ENCODE peak calls at places on chromosomes 7 and 10, in five cellular contexts. One of them, this sample, is unnamed.

GRCh38 chr7:70530191-70530590 is 601.8 kb upstream of the GALNT17 start:
- DNase-seq in esophagus squamous epithelium: no peak
- DNase-seq in body of pancreas: no peak
- DNase-seq in mucosa of descending colon: no peak
- DNase-seq in lung: no peak
- DNase-seq in this sample: no peak

GRCh38 chr7:29270979-29271658 is 76.5 kb downstream of the CHN2 start:
- DNase-seq in esophagus squamous epithelium: no peak
- DNase-seq in body of pancreas: no peak
- DNase-seq in mucosa of descending colon: no peak
- DNase-seq in lung: no peak
- DNase-seq in this sample: no peak

GRCh38 chr7:41809081-41809480 is 106.2 kb upstream of the INHBA start:
- DNase-seq in esophagus squamous epithelium: no peak
- DNase-seq in body of pancreas: no peak
- DNase-seq in mucosa of descending colon: no peak
- DNase-seq in lung: no peak
- DNase-seq in this sample: no peak

GRCh38 chr10:15213461-15213861 is 45.0 kb upstream of the NMT2 start:
- DNase-seq in esophagus squamous epithelium: no peak
- DNase-seq in body of pancreas: no peak
- DNase-seq in mucosa of descending colon: no peak
- DNase-seq in lung: no peak
- DNase-seq in this sample: no peak

GRCh38 chr7:44057849-44058758 is 7.3 kb downstream of the PGAM2 start:
- DNase-seq in esophagus squamous epithelium: no peak
- DNase-seq in body of pancreas: no peak
- DNase-seq in mucosa of descending colon: no peak
- DNase-seq in lung: no peak
- DNase-seq in this sample: no peak

GRCh38 chr7:134737561-134738353 is 41.7 kb upstream of the CALD1 start:
- DNase-seq in esophagus squamous epithelium: no peak
- DNase-seq in body of pancreas: peak; percentile 34
- DNase-seq in mucosa of descending colon: no peak
- DNase-seq in lung: no peak
- DNase-seq in this sample: no peak

GRCh38 chr10:94112321-94112720 is 118.6 kb downstream of the PLCE1 start:
- DNase-seq in esophagus squamous epithelium: no peak
- DNase-seq in body of pancreas: no peak
- DNase-seq in mucosa of descending colon: no peak
- DNase-seq in lung: no peak
- DNase-seq in this sample: no peak

GRCh38 chr10:58189269-58189668 is 78.4 kb downstream of the IPMK start:
- DNase-seq in esophagus squamous epithelium: no peak
- DNase-seq in body of pancreas: no peak
- DNase-seq in mucosa of descending colon: no peak
- DNase-seq in lung: no peak
- DNase-seq in this sample: no peak

GRCh38 chr7:1638113-1638726 is 31.9 kb upstream of the ELFN1 start:
- DNase-seq in esophagus squamous epithelium: no peak
- DNase-seq in body of pancreas: no peak
- DNase-seq in mucosa of descending colon: peak; percentile 14
- DNase-seq in lung: no peak
- DNase-seq in this sample: no peak

GRCh38 chr10:49360271-49361177 is 35.4 kb downstream of the DRGX start:
- DNase-seq in esophagus squamous epithelium: no peak
- DNase-seq in body of pancreas: no peak
- DNase-seq in mucosa of descending colon: no peak
- DNase-seq in lung: no peak
- DNase-seq in this sample: no peak

GRCh38 chr7:906776-907157 is 30.4 kb downstream of the GET4 start:
- DNase-seq in esophagus squamous epithelium: no peak
- DNase-seq in body of pancreas: no peak
- DNase-seq in mucosa of descending colon: no peak
- DNase-seq in lung: no peak
- DNase-seq in this sample: no peak

GRCh38 chr10:10500941-10501340 is 516.7 kb upstream of the CELF2 start:
- DNase-seq in esophagus squamous epithelium: no peak
- DNase-seq in body of pancreas: no peak
- DNase-seq in mucosa of descending colon: no peak
- DNase-seq in lung: no peak
- DNase-seq in this sample: no peak

GRCh38 chr10:121593267-121593666 is 5.0 kb downstream of the FGFR2 start:
- DNase-seq in esophagus squamous epithelium: no peak
- DNase-seq in body of pancreas: no peak
- DNase-seq in mucosa of descending colon: no peak
- DNase-seq in lung: no peak
- DNase-seq in this sample: no peak

GRCh38 chr7:95545007-95545615 is 51.2 kb downstream of the PDK4 start:
- DNase-seq in esophagus squamous epithelium: no peak
- DNase-seq in body of pancreas: peak; percentile 75
- DNase-seq in mucosa of descending colon: no peak
- DNase-seq in lung: no peak
- DNase-seq in this sample: no peak

GRCh38 chr10:12902135-12902572 is 99.4 kb downstream of the CCDC3 start:
- DNase-seq in esophagus squamous epithelium: no peak
- DNase-seq in body of pancreas: peak; percentile 62
- DNase-seq in mucosa of descending colon: no peak
- DNase-seq in lung: peak; percentile 64
- DNase-seq in this sample: peak; percentile 32

GRCh38 chr7:77426521-77427051 is 10.4 kb upstream of the GSAP start:
- DNase-seq in esophagus squamous epithelium: no peak
- DNase-seq in body of pancreas: no peak
- DNase-seq in mucosa of descending colon: no peak
- DNase-seq in lung: no peak
- DNase-seq in this sample: no peak

GRCh38 chr7:93160410-93160809 is 12.2 kb upstream of the SAMD9L start:
- DNase-seq in esophagus squamous epithelium: no peak
- DNase-seq in body of pancreas: no peak
- DNase-seq in mucosa of descending colon: no peak
- DNase-seq in lung: no peak
- DNase-seq in this sample: no peak

GRCh38 chr7:28272461-28272877 is 91.9 kb upstream of the JAZF1 start:
- DNase-seq in esophagus squamous epithelium: no peak
- DNase-seq in body of pancreas: peak; percentile 28
- DNase-seq in mucosa of descending colon: no peak
- DNase-seq in lung: no peak
- DNase-seq in this sample: no peak

GRCh38 chr7:139108256-139109187 is 998 bp downstream of the ZC3HAV1 start:
- DNase-seq in esophagus squamous epithelium: no peak
- DNase-seq in body of pancreas: peak; percentile 33
- DNase-seq in mucosa of descending colon: peak; percentile 75
- DNase-seq in lung: peak; percentile 32
- DNase-seq in this sample: no peak

GRCh38 chr7:124480074-124480820 is 285.3 kb downstream of the GPR37 start:
- DNase-seq in esophagus squamous epithelium: no peak
- DNase-seq in body of pancreas: no peak
- DNase-seq in mucosa of descending colon: no peak
- DNase-seq in lung: no peak
- DNase-seq in this sample: no peak

GRCh38 chr7:120553497-120553896 is 280.5 kb downstream of the KCND2 start:
- DNase-seq in esophagus squamous epithelium: no peak
- DNase-seq in body of pancreas: no peak
- DNase-seq in mucosa of descending colon: no peak
- DNase-seq in lung: no peak
- DNase-seq in this sample: no peak

GRCh38 chr7:51010534-51010933 is 227.8 kb upstream of the GRB10 start:
- DNase-seq in esophagus squamous epithelium: no peak
- DNase-seq in body of pancreas: no peak
- DNase-seq in mucosa of descending colon: no peak
- DNase-seq in lung: no peak
- DNase-seq in this sample: no peak

GRCh38 chr7:70072220-70072619 is 473.9 kb downstream of the AUTS2 start:
- DNase-seq in esophagus squamous epithelium: no peak
- DNase-seq in body of pancreas: peak; percentile 41
- DNase-seq in mucosa of descending colon: no peak
- DNase-seq in lung: no peak
- DNase-seq in this sample: no peak

GRCh38 chr7:1579481-1580421 is 9.9 kb upstream of the PSMG3 start:
- DNase-seq in esophagus squamous epithelium: no peak
- DNase-seq in body of pancreas: peak; percentile 63
- DNase-seq in mucosa of descending colon: no peak
- DNase-seq in lung: peak; percentile 68
- DNase-seq in this sample: no peak

GRCh38 chr10:14403846-14404623 is 73.3 kb upstream of the FRMD4A start:
- DNase-seq in esophagus squamous epithelium: no peak
- DNase-seq in body of pancreas: no peak
- DNase-seq in mucosa of descending colon: no peak
- DNase-seq in lung: no peak
- DNase-seq in this sample: no peak

GRCh38 chr10:44310762-44311562 is 73.9 kb downstream of the CXCL12 start:
- DNase-seq in esophagus squamous epithelium: no peak
- DNase-seq in body of pancreas: peak; percentile 90
- DNase-seq in mucosa of descending colon: peak; percentile 84
- DNase-seq in lung: peak; percentile 76
- DNase-seq in this sample: no peak

GRCh38 chr7:55344840-55345239 is 20.3 kb upstream of the LANCL2 start:
- DNase-seq in esophagus squamous epithelium: no peak
- DNase-seq in body of pancreas: no peak
- DNase-seq in mucosa of descending colon: no peak
- DNase-seq in lung: no peak
- DNase-seq in this sample: no peak

GRCh38 chr7:149724661-149725425 is 48.5 kb downstream of the ZNF467 start:
- DNase-seq in esophagus squamous epithelium: no peak
- DNase-seq in body of pancreas: no peak
- DNase-seq in mucosa of descending colon: no peak
- DNase-seq in lung: no peak
- DNase-seq in this sample: no peak

GRCh38 chr10:124742418-124743187 is 1.6 kb downstream of the FAM53B start:
- DNase-seq in esophagus squamous epithelium: no peak
- DNase-seq in body of pancreas: no peak
- DNase-seq in mucosa of descending colon: no peak
- DNase-seq in lung: peak; percentile 32
- DNase-seq in this sample: no peak

GRCh38 chr7:45147858-45148652 is 9.5 kb upstream of the RAMP3 start:
- DNase-seq in esophagus squamous epithelium: no peak
- DNase-seq in body of pancreas: no peak
- DNase-seq in mucosa of descending colon: no peak
- DNase-seq in lung: no peak
- DNase-seq in this sample: no peak

GRCh38 chr10:79060641-79061255 is 8.0 kb upstream of the ZMIZ1 start:
- DNase-seq in esophagus squamous epithelium: no peak
- DNase-seq in body of pancreas: peak; percentile 2
- DNase-seq in mucosa of descending colon: peak; percentile 40
- DNase-seq in lung: no peak
- DNase-seq in this sample: no peak

GRCh38 chr7:22083711-22084289 is 138.1 kb upstream of the CDCA7L start:
- DNase-seq in esophagus squamous epithelium: no peak
- DNase-seq in body of pancreas: no peak
- DNase-seq in mucosa of descending colon: no peak
- DNase-seq in lung: no peak
- DNase-seq in this sample: no peak

GRCh38 chr10:125857185-125857760 is 23.8 kb downstream of the DHX32 start:
- DNase-seq in esophagus squamous epithelium: no peak
- DNase-seq in body of pancreas: no peak
- DNase-seq in mucosa of descending colon: no peak
- DNase-seq in lung: no peak
- DNase-seq in this sample: no peak

GRCh38 chr7:112031689-112032088 is 174.5 kb downstream of the DOCK4 start:
- DNase-seq in esophagus squamous epithelium: no peak
- DNase-seq in body of pancreas: no peak
- DNase-seq in mucosa of descending colon: no peak
- DNase-seq in lung: no peak
- DNase-seq in this sample: no peak

GRCh38 chr10:49231421-49231820 is 43.2 kb upstream of the TMEM273 start:
- DNase-seq in esophagus squamous epithelium: no peak
- DNase-seq in body of pancreas: no peak
- DNase-seq in mucosa of descending colon: no peak
- DNase-seq in lung: no peak
- DNase-seq in this sample: no peak

GRCh38 chr7:84110400-84110799 is 84.2 kb downstream of the SEMA3A start:
- DNase-seq in esophagus squamous epithelium: no peak
- DNase-seq in body of pancreas: no peak
- DNase-seq in mucosa of descending colon: no peak
- DNase-seq in lung: no peak
- DNase-seq in this sample: no peak
- H3K36me3 ChIP-seq in esophagus squamous epithelium: no peaks in the 10 kb centered on the region
- H3K36me3 ChIP-seq in body of pancreas: no peaks in the 10 kb centered on the region
- H3K36me3 ChIP-seq in mucosa of descending colon: no peaks in the 10 kb centered on the region
- H3K36me3 ChIP-seq in lung: no peaks in the 10 kb centered on the region
- H3K36me3 ChIP-seq in this sample: no peaks in the 10 kb centered on the region

GRCh38 chr7:27091936-27092752 is 3.7 kb downstream of the HOXA1 start:
- DNase-seq in esophagus squamous epithelium: no peak
- DNase-seq in body of pancreas: no peak
- DNase-seq in mucosa of descending colon: no peak
- DNase-seq in lung: no peak
- DNase-seq in this sample: no peak
- H3K4me3 ChIP-seq in esophagus squamous epithelium: no peak overlapping the region
- H3K4me3 ChIP-seq in body of pancreas: no peak overlapping the region
- H3K4me3 ChIP-seq in mucosa of descending colon: no peak overlapping the region
- H3K4me3 ChIP-seq in lung: no peak overlapping the region
- H3K4me3 ChIP-seq in this sample: no peak overlapping the region

GRCh38 chr7:24881622-24882021 is 98.4 kb downstream of the OSBPL3 start:
- DNase-seq in esophagus squamous epithelium: no peak
- DNase-seq in body of pancreas: no peak
- DNase-seq in mucosa of descending colon: no peak
- DNase-seq in lung: no peak
- DNase-seq in this sample: no peak

GRCh38 chr7:24883632-24884013 is 96.4 kb downstream of the OSBPL3 start:
- DNase-seq in esophagus squamous epithelium: no peak
- DNase-seq in body of pancreas: no peak
- DNase-seq in mucosa of descending colon: no peak
- DNase-seq in lung: no peak
- DNase-seq in this sample: no peak

GRCh38 chr7:24879281-24879680 is 100.7 kb downstream of the OSBPL3 start:
- DNase-seq in esophagus squamous epithelium: no peak
- DNase-seq in body of pancreas: no peak
- DNase-seq in mucosa of descending colon: no peak
- DNase-seq in lung: no peak
- DNase-seq in this sample: no peak

GRCh38 chr7:24882989-24883631 is 96.9 kb downstream of the OSBPL3 start:
- DNase-seq in esophagus squamous epithelium: no peak
- DNase-seq in body of pancreas: peak; percentile 33
- DNase-seq in mucosa of descending colon: no peak
- DNase-seq in lung: no peak
- DNase-seq in this sample: no peak

DNA sequence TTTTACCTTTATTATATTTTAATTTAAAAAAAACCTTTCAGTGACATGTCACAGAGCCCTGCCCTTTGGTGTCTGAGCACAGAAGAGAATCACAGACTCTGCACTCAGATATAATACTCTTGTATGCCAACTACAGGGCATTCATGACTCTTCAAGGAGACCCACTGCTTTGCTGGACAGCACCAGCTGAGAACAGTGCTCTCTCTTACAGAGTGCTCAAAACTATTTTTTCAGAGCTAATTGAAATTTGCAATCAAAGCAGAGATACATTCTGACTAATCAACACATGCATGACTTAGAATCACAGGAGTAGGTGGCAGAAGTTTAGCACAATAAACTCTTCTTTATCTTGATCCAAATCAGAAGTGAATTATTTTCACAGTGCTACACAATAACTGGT is 99.1 kb downstream of the OSBPL3 start:
- DNase-seq in esophagus squamous epithelium: no peak
- DNase-seq in body of pancreas: no peak
- DNase-seq in mucosa of descending colon: no peak
- DNase-seq in lung: no peak
- DNase-seq in this sample: no peak
- H3K36me3 ChIP-seq in esophagus squamous epithelium: no peaks in the 10 kb centered on the region
- H3K36me3 ChIP-seq in body of pancreas: no peaks in the 10 kb centered on the region
- H3K36me3 ChIP-seq in mucosa of descending colon: no peaks in the 10 kb centered on the region
- H3K36me3 ChIP-seq in lung: no peaks in the 10 kb centered on the region
- H3K36me3 ChIP-seq in this sample: no peaks in the 10 kb centered on the region

GRCh38 chr10:28925154-28925663 is 247.9 kb downstream of the BAMBI start:
- DNase-seq in esophagus squamous epithelium: no peak
- DNase-seq in body of pancreas: no peak
- DNase-seq in mucosa of descending colon: no peak
- DNase-seq in lung: no peak
- DNase-seq in this sample: no peak
- H3K4me3 ChIP-seq in esophagus squamous epithelium: no peak overlapping the region
- H3K4me3 ChIP-seq in body of pancreas: no peak overlapping the region
- H3K4me3 ChIP-seq in mucosa of descending colon: no peak overlapping the region
- H3K4me3 ChIP-seq in lung: no peak overlapping the region
- H3K4me3 ChIP-seq in this sample: no peak overlapping the region